ENCODE peak calls at places on chromosome 13, in six cellular contexts. Z is A549, Q is K562, A is upper lobe of left lung, B is HepG2, O is GM12878. R is an unnamed sample. For H3K9me3, the result is how much of the 10 kb centered on the place peaks cover.

GRCh38 chr13:24341439-24341838 is 32.1 kb downstream of the C1QTNF9 start:
- ATAC-seq in Z (no peak), Q (no peak), O (no peak), A (no peak), B (no peak), R (no peak)

GRCh38 chr13:95497307-95497943 is 55.1 kb upstream of the CLDN10 start:
- ATAC-seq in A (no peak), Q (no peak), O (no peak), B (no peak), Z (no peak), R (no peak)

GRCh38 chr13:38950987-38951386 is 39.6 kb downstream of the STOML3 start:
- ATAC-seq in Q (no peak), O (no peak), Z (no peak), A (no peak), B (no peak), R (no peak)

GRCh38 chr13:33101835-33102234 is 85.6 kb downstream of the KL start:
- ATAC-seq in O (no peak), A (no peak), Q (no peak), Z (no peak), B (peak), R (no peak)

GRCh38 chr13:32081591-32081990 is 50.0 kb downstream of the FRY start:
- ATAC-seq in B (no peak), O (no peak), Q (no peak), A (no peak), Z (no peak), R (no peak)

GRCh38 chr13:48615017-48615416 is 38.7 kb upstream of the CYSLTR2 start:
- ATAC-seq in A (no peak), Z (no peak), O (no peak), Q (no peak), B (no peak), R (no peak)

GRCh38 chr13:74062933-74063332 is 71.3 kb downstream of the KLF12 start:
- ATAC-seq in B (no peak), O (peak), A (no peak), Q (no peak), Z (no peak), R (peak)

GRCh38 chr13:79895416-79895815 is 414.5 kb downstream of the NDFIP2 start:
- ATAC-seq in Q (no peak), Z (no peak), A (no peak), B (no peak), O (no peak), R (no peak)

GRCh38 chr13:104837756-104838155 is 1697.7 kb downstream of the EFNB2 start:
- ATAC-seq in Z (no peak), O (no peak), Q (no peak), B (no peak), A (no peak), R (no peak)

GRCh38 chr13:23288995-23289394 is 108.2 kb downstream of the SGCG start:
- ATAC-seq in A (no peak), Z (no peak), B (no peak), Q (no peak), O (no peak), R (peak)

GRCh38 chr13:46926856-46927625 is 30.2 kb upstream of the HTR2A start:
- ATAC-seq in A (no peak), Q (no peak), B (no peak), Z (no peak), O (no peak), R (no peak)

GRCh38 chr13:60303166-60303565 is 93.9 kb upstream of the TDRD3 start:
- ATAC-seq in Q (no peak), O (no peak), A (no peak), B (no peak), Z (no peak), R (no peak)

GRCh38 chr13:44578064-44578394 is 1.9 kb upstream of the TSC22D1 start:
- ATAC-seq in O (no peak), Z (peak), B (peak), A (no peak), Q (peak), R (peak)

GRCh38 chr13:111323950-111324651 is 3.7 kb downstream of the TEX29 start:
- ATAC-seq in A (no peak), Z (no peak), O (no peak), B (no peak), Q (no peak), R (no peak)

GRCh38 chr13:73715910-73716257 is 418.3 kb downstream of the KLF12 start:
- ATAC-seq in Z (no peak), B (no peak), O (peak), Q (no peak), A (no peak), R (no peak)

GRCh38 chr13:48492123-48493075 is 40.5 kb downstream of the RCBTB2 start:
- ATAC-seq in B (no peak), O (peak), Q (peak), Z (no peak), A (peak), R (peak)

GRCh38 chr13:44974056-44974798 is 15.0 kb downstream of the NUFIP1 start:
- ATAC-seq in Q (no peak), B (no peak), A (no peak), O (peak), Z (no peak), R (no peak)

GRCh38 chr13:95948646-95949045 is 104.6 kb downstream of the UGGT2 start:
- ATAC-seq in O (no peak), Q (no peak), B (no peak), A (no peak), Z (no peak), R (no peak)

GRCh38 chr13:41345921-41346589 is 35.0 kb downstream of the NAA16 start:
- ATAC-seq in B (no peak), Z (no peak), A (no peak), Q (no peak), O (no peak), R (no peak)

GRCh38 chr13:50213526-50213925 is 198.3 kb downstream of the KCNRG start:
- ATAC-seq in A (no peak), O (no peak), Z (no peak), Q (no peak), B (no peak), R (no peak)

GRCh38 chr13:110965038-110965754 is 50.3 kb upstream of the ANKRD10 start:
- ATAC-seq in Q (peak), B (peak), Z (peak), A (no peak), O (peak), R (no peak)

GRCh38 chr13:71626396-71626795 is 240.6 kb downstream of the DACH1 start:
- ATAC-seq in Q (no peak), B (no peak), O (no peak), A (no peak), Z (no peak), R (no peak)

GRCh38 chr13:110617326-110618072 is 2.2 kb downstream of the NAXD start:
- ATAC-seq in B (no peak), O (no peak), A (no peak), Q (no peak), Z (no peak), R (no peak)

GRCh38 chr13:29908411-29908810 is 58.0 kb upstream of the UBL3 start:
- ATAC-seq in A (no peak), B (no peak), O (no peak), Q (no peak), Z (no peak), R (peak)

GRCh38 chr13:106104281-106104901 is 431.1 kb downstream of the EFNB2 start:
- ATAC-seq in Z (peak), Q (no peak), B (no peak), O (no peak), A (no peak), R (no peak)

GRCh38 chr13:92017737-92018136 is 619.3 kb downstream of the GPC5 start:
- ATAC-seq in Q (no peak), A (no peak), O (no peak), Z (no peak), B (no peak), R (no peak)

GRCh38 chr13:50676602-50677001 is 166.9 kb downstream of the DLEU7 start:
- ATAC-seq in O (peak), Z (no peak), A (no peak), Q (no peak), B (no peak), R (no peak)

GRCh38 chr13:22176968-22177545 is 506.2 kb downstream of the FGF9 start:
- ATAC-seq in B (no peak), Q (no peak), Z (no peak), A (no peak), O (no peak), R (no peak)

GRCh38 chr13:113815151-113816058 is 48.5 kb downstream of the GAS6 start:
- ATAC-seq in A (no peak), Q (peak), B (no peak), O (peak), Z (no peak), R (no peak)

GRCh38 chr13:30415430-30416030 is 6.8 kb upstream of the UBE2L5 start:
- ATAC-seq in Q (no peak), B (no peak), A (no peak), Z (no peak), O (peak), R (no peak)

GRCh38 chr13:27293051-27293691 is 22.5 kb downstream of the RASL11A start:
- ATAC-seq in O (no peak), Q (no peak), Z (no peak), A (no peak), B (no peak), R (no peak)

GRCh38 chr13:39273953-39274352 is 235.7 kb downstream of the NHLRC3 start:
- ATAC-seq in A (no peak), O (peak), B (no peak), Q (no peak), Z (no peak), R (no peak)

GRCh38 chr13:104024416-104025170 is 958.4 kb upstream of the SLC10A2 start:
- ATAC-seq in O (no peak), A (no peak), Q (no peak), B (no peak), Z (no peak), R (no peak)

GRCh38 chr13:24747248-24748151 is 16.5 kb upstream of the RNF17 start:
- ATAC-seq in O (peak), A (peak), Q (no peak), Z (peak), B (peak), R (no peak)

GRCh38 chr13:99258946-99259345 is 767 bp upstream of the GPR18 start:
- ATAC-seq in O (peak), A (no peak), Q (no peak), Z (no peak), B (no peak), R (no peak)

DNA sequence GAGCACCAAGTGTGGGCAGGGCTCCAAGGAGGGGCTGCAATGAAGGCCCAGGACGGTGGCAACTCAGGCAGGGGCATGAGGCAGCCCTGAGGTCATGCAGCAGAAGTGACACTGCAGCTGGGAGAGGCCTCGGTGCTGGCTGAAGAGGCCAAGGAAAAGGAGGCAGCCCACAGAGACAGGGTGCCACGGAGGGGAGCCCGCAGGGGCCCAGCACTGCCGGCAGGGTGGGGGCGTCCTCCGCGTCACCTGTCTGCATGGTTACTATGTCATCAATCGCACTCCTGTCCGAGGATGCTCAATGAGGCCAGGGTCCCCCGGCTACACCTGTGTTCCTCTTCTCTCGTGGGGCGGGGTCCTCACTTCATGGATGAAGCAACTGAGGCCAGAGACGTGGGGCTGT is 123.1 kb downstream of the TUBA3C start:
- ATAC-seq in O (no peak), Z (no peak), Q (no peak), A (no peak), B (no peak), R (no peak)
- H3K9me3 ChIP-seq in O (under half), Z (under half), Q (under half), A (under half), B (under half), R (under half)

DNA sequence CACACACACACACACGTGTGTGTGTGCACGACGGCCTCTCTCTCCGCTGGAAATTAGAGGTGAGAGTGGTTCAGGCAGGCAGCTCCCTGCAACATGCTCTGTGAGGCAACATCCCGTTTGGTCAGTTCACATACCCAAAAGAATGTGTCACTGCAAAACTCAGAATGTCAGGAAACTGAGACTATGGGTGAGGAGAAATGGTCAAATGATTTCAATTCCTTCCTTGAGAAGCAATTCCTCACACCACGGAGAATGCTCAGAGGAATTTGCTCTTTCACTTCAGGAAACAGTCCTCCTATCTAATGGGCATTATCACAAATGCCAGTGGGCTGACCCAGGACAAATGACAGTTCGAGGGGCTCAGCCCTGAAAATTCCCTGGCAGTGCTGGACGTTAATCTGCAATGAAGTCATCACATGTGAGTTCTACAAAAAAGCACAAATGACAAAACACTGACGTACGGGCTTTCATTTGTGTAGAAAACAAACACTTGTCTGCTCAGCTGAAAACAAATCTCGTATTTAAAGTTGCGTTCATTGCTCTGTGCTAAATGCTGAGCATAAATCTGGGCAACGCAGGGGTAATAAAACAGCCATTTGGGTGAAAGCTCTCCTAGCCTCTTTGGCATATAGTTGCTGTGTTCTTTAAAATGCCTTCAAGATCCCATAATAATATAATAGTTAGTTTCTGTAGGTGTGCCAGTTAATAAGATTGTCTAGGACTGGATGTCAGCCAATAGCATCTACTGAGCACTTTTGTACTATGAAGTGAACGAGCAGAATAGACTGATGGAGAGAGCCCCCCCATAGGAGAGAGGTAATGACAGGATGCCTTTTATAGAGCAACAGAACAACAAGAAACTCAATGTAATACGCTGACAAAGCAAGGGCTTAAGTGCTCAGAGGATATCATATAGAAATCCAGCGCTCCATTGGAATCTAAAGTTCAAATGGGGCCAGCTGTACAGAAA is 18.7 kb upstream of the LATS2 start:
- ATAC-seq in Q (no peak), O (no peak), Z (no peak), B (peak), A (peak), R (peak)
- H3K27ac ChIP-seq in Q (no peak), O (no peak), Z (no peak), B (no peak), A (peak), R (peak)

GRCh38 chr13:42855416-42855815 is 74.0 kb downstream of the FAM216B start:
- ATAC-seq in Z (no peak), O (no peak), A (no peak), B (no peak), Q (no peak), R (no peak)

GRCh38 chr13:42859760-42860159 is 78.4 kb downstream of the FAM216B start:
- ATAC-seq in Q (no peak), B (no peak), Z (no peak), A (no peak), O (no peak), R (no peak)

GRCh38 chr13:42864952-42865634 is 83.7 kb downstream of the FAM216B start:
- ATAC-seq in Z (no peak), Q (no peak), B (no peak), O (no peak), A (no peak), R (no peak)

GRCh38 chr13:42865703-42866102 is 84.3 kb downstream of the FAM216B start:
- ATAC-seq in O (no peak), Z (no peak), B (no peak), A (no peak), Q (no peak), R (no peak)

DNA sequence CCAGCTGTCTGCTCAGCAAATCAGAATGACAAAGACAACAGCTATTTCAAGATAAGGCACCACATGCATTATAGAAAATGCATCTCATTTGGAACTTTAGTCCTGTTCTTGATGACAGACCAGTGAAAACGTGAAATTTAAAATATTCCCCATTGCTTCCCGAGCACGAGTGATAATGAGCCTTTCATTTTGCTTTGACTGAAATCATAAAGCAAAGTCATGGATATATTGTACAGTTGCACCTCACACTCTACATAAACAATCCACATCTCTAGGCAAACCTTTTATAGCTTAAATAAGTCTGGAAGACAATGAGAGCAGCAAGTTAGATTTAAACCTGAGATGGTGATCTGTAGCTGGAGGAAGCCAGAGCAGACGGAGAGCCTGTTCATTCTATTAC is 79.1 kb downstream of the FAM216B start:
- ATAC-seq in Z (no peak), O (no peak), Q (no peak), B (no peak), A (no peak), R (no peak)
- TF ChIP-seq EP300 in Z (no peak), O (no peak), Q (no peak), B (no peak), A (no peak), R (no peak)

DNA sequence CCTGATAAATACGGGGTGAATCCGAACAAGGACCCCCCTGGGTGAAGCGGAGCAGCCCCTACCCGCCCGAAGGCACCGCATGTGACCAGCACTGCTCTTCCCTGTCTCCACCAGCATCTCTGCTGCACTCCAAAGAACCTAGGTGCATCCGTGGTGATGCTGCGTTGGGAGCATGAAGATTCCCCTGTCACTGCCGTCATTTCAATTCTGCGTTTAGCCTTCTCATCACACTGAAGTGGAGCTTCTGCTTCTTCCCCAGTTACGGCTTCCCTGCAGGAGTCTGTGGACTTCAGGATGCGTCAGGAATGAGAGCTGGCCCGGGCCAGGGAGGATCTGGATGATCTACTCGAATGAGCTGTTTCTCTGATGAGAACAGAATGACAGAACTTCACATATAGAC is 47.9 kb downstream of the SPACA7 start:
- ATAC-seq in O (no peak), A (no peak), B (no peak), Z (no peak), Q (no peak), R (no peak)
- H3K9me3 ChIP-seq in O (under half), A (under half), B (under half), Z (under half), Q (under half), R (under half)